ENCODE peak calls at places on chromosomes 1 and 21, in six cellular contexts. One of them, this sample, is unnamed.

GRCh38 chr1:240070188-240070587 is 21.5 kb upstream of the FMN2 start:
- DNase-seq in substantia nigra: no peak
- DNase-seq in sciatic nerve: no peak
- DNase-seq in A172: no peak
- DNase-seq in astrocyte of the cerebellum: no peak
- DNase-seq in GM13977: no peak
- DNase-seq in this sample: no peak

GRCh38 chr1:36172983-36173382 is 17.0 kb downstream of the MAP7D1 start:
- DNase-seq in GM13977: no peak
- DNase-seq in astrocyte of the cerebellum: no peak
- DNase-seq in substantia nigra: no peak
- DNase-seq in A172: peak
- DNase-seq in sciatic nerve: no peak
- DNase-seq in this sample: no peak

GRCh38 chr1:207885129-207886032 is 25.5 kb downstream of the CD34 start:
- DNase-seq in astrocyte of the cerebellum: peak
- DNase-seq in A172: peak
- DNase-seq in sciatic nerve: peak
- DNase-seq in substantia nigra: peak
- DNase-seq in GM13977: peak
- DNase-seq in this sample: peak

GRCh38 chr1:228093050-228093906 is 9.8 kb downstream of the C1orf35 start:
- DNase-seq in substantia nigra: no peak
- DNase-seq in A172: no peak
- DNase-seq in sciatic nerve: no peak
- DNase-seq in astrocyte of the cerebellum: no peak
- DNase-seq in GM13977: no peak
- DNase-seq in this sample: no peak

GRCh38 chr1:153962088-153963029 is 978 bp downstream of the SLC39A1 start:
- DNase-seq in A172: peak
- DNase-seq in substantia nigra: no peak
- DNase-seq in astrocyte of the cerebellum: no peak
- DNase-seq in sciatic nerve: no peak
- DNase-seq in GM13977: no peak
- DNase-seq in this sample: no peak

GRCh38 chr21:45332981-45333582 is 45.4 kb upstream of the POFUT2 start:
- DNase-seq in A172: no peak
- DNase-seq in astrocyte of the cerebellum: no peak
- DNase-seq in substantia nigra: no peak
- DNase-seq in GM13977: no peak
- DNase-seq in sciatic nerve: peak
- DNase-seq in this sample: no peak

GRCh38 chr1:112618114-112618720 is 724 bp downstream of the ST7L start:
- DNase-seq in GM13977: peak
- DNase-seq in sciatic nerve: no peak
- DNase-seq in A172: peak
- DNase-seq in astrocyte of the cerebellum: no peak
- DNase-seq in substantia nigra: no peak
- DNase-seq in this sample: no peak

GRCh38 chr1:85282424-85282823 is 6.0 kb upstream of the BCL10 start:
- DNase-seq in sciatic nerve: no peak
- DNase-seq in substantia nigra: no peak
- DNase-seq in astrocyte of the cerebellum: no peak
- DNase-seq in GM13977: no peak
- DNase-seq in A172: no peak
- DNase-seq in this sample: no peak

GRCh38 chr1:241672301-241672700 is 20.2 kb downstream of the WDR64 start:
- DNase-seq in astrocyte of the cerebellum: no peak
- DNase-seq in substantia nigra: no peak
- DNase-seq in A172: no peak
- DNase-seq in sciatic nerve: no peak
- DNase-seq in GM13977: no peak
- DNase-seq in this sample: no peak

GRCh38 chr21:46060596-46061061 is 37.3 kb upstream of the COL6A2 start:
- DNase-seq in sciatic nerve: peak
- DNase-seq in substantia nigra: no peak
- DNase-seq in A172: peak
- DNase-seq in astrocyte of the cerebellum: peak
- DNase-seq in GM13977: no peak
- DNase-seq in this sample: no peak